ENCODE peak calls at places on chromosomes 4 and X, in eight cellular contexts. One of them, this sample, is unnamed.
A peak's percentile ranks its signal among the peaks of the same experiment; 100 is the strongest.

GRCh38 chrX:25869761-25870160 is 268.4 kb upstream of the MAGEB18 start:
- DNase-seq in heart right ventricle: no peak
- DNase-seq in ovary: no peak
- DNase-seq in iPS DF 6.9: no peak
- DNase-seq in OCI-LY7: no peak
- DNase-seq in astrocyte of the cerebellum: no peak
- DNase-seq in aorta: no peak
- DNase-seq in PC-3: no peak
- DNase-seq in this sample: no peak

GRCh38 chr4:181259081-181259480 is 984.1 kb upstream of the TENM3 start:
- DNase-seq in heart right ventricle: no peak
- DNase-seq in ovary: no peak
- DNase-seq in iPS DF 6.9: no peak
- DNase-seq in OCI-LY7: no peak
- DNase-seq in astrocyte of the cerebellum: no peak
- DNase-seq in aorta: no peak
- DNase-seq in PC-3: no peak
- DNase-seq in this sample: no peak

GRCh38 chrX:106300656-106301055 is 132.6 kb downstream of the PWWP3B start:
- DNase-seq in heart right ventricle: no peak
- DNase-seq in ovary: no peak
- DNase-seq in iPS DF 6.9: no peak
- DNase-seq in OCI-LY7: no peak
- DNase-seq in astrocyte of the cerebellum: no peak
- DNase-seq in aorta: no peak
- DNase-seq in PC-3: peak; percentile 71
- DNase-seq in this sample: no peak

GRCh38 chr4:31295081-31295480 is 574.9 kb downstream of the PCDH7 start:
- DNase-seq in heart right ventricle: no peak
- DNase-seq in ovary: no peak
- DNase-seq in iPS DF 6.9: no peak
- DNase-seq in OCI-LY7: no peak
- DNase-seq in astrocyte of the cerebellum: peak; percentile 85
- DNase-seq in aorta: no peak
- DNase-seq in PC-3: no peak
- DNase-seq in this sample: no peak

GRCh38 chrX:15664487-15665444 is at the start of gene CLTRN:
- DNase-seq in heart right ventricle: no peak
- DNase-seq in ovary: no peak
- DNase-seq in iPS DF 6.9: no peak
- DNase-seq in OCI-LY7: no peak
- DNase-seq in astrocyte of the cerebellum: no peak
- DNase-seq in aorta: no peak
- DNase-seq in PC-3: peak; percentile 82
- DNase-seq in this sample: no peak

GRCh38 chrX:3262906-3263305 is 83.5 kb downstream of the MXRA5 start:
- DNase-seq in heart right ventricle: no peak
- DNase-seq in ovary: no peak
- DNase-seq in iPS DF 6.9: no peak
- DNase-seq in OCI-LY7: no peak
- DNase-seq in astrocyte of the cerebellum: peak; percentile 79
- DNase-seq in aorta: no peak
- DNase-seq in PC-3: peak; percentile 63
- DNase-seq in this sample: peak; percentile 73

GRCh38 chr4:113593400-113594230 is 167.9 kb downstream of the CAMK2D start:
- DNase-seq in heart right ventricle: no peak
- DNase-seq in ovary: no peak
- DNase-seq in iPS DF 6.9: no peak
- DNase-seq in OCI-LY7: peak; percentile 60
- DNase-seq in astrocyte of the cerebellum: no peak
- DNase-seq in aorta: no peak
- DNase-seq in PC-3: no peak
- DNase-seq in this sample: no peak

GRCh38 chrX:110131031-110131430 is 128.1 kb downstream of the TMEM164 start:
- DNase-seq in heart right ventricle: no peak
- DNase-seq in ovary: no peak
- DNase-seq in iPS DF 6.9: no peak
- DNase-seq in OCI-LY7: no peak
- DNase-seq in astrocyte of the cerebellum: no peak
- DNase-seq in aorta: no peak
- DNase-seq in PC-3: no peak
- DNase-seq in this sample: no peak

GRCh38 chr4:1404573-1405248 is 1.5 kb downstream of the NKX1-1 start:
- DNase-seq in heart right ventricle: no peak
- DNase-seq in ovary: no peak
- DNase-seq in iPS DF 6.9: no peak
- DNase-seq in OCI-LY7: no peak
- DNase-seq in astrocyte of the cerebellum: no peak
- DNase-seq in aorta: peak; percentile 59
- DNase-seq in PC-3: no peak
- DNase-seq in this sample: no peak

GRCh38 chr4:122700178-122700725 is 32.3 kb upstream of the BBS12 start:
- DNase-seq in heart right ventricle: peak; percentile 64
- DNase-seq in ovary: peak; percentile 88
- DNase-seq in iPS DF 6.9: no peak
- DNase-seq in OCI-LY7: no peak
- DNase-seq in astrocyte of the cerebellum: no peak
- DNase-seq in aorta: no peak
- DNase-seq in PC-3: peak; percentile 63
- DNase-seq in this sample: no peak

GRCh38 chr4:122702939-122703338 is 29.6 kb upstream of the BBS12 start:
- DNase-seq in heart right ventricle: no peak
- DNase-seq in ovary: peak; percentile 22
- DNase-seq in iPS DF 6.9: no peak
- DNase-seq in OCI-LY7: no peak
- DNase-seq in astrocyte of the cerebellum: no peak
- DNase-seq in aorta: no peak
- DNase-seq in PC-3: peak; percentile 6
- DNase-seq in this sample: no peak

GRCh38 chr4:122703868-122704267 is 28.6 kb upstream of the BBS12 start:
- DNase-seq in heart right ventricle: no peak
- DNase-seq in ovary: no peak
- DNase-seq in iPS DF 6.9: no peak
- DNase-seq in OCI-LY7: no peak
- DNase-seq in astrocyte of the cerebellum: no peak
- DNase-seq in aorta: no peak
- DNase-seq in PC-3: no peak
- DNase-seq in this sample: no peak

GRCh38 chr4:122701965-122702364 is 30.5 kb upstream of the BBS12 start:
- DNase-seq in heart right ventricle: no peak
- DNase-seq in ovary: no peak
- DNase-seq in iPS DF 6.9: no peak
- DNase-seq in OCI-LY7: no peak
- DNase-seq in astrocyte of the cerebellum: no peak
- DNase-seq in aorta: no peak
- DNase-seq in PC-3: no peak
- DNase-seq in this sample: no peak

GRCh38 chr4:122701061-122701460 is 31.4 kb upstream of the BBS12 start:
- DNase-seq in heart right ventricle: no peak
- DNase-seq in ovary: no peak
- DNase-seq in iPS DF 6.9: no peak
- DNase-seq in OCI-LY7: no peak
- DNase-seq in astrocyte of the cerebellum: no peak
- DNase-seq in aorta: no peak
- DNase-seq in PC-3: no peak
- DNase-seq in this sample: no peak
- H3K4me3 ChIP-seq in heart right ventricle: peak overlapping the region; percentile 48
- H3K4me3 ChIP-seq in ovary: no peak overlapping the region
- H3K4me3 ChIP-seq in iPS DF 6.9: no peak overlapping the region
- H3K4me3 ChIP-seq in OCI-LY7: no peak overlapping the region
- H3K4me3 ChIP-seq in astrocyte of the cerebellum: no peak overlapping the region
- H3K4me3 ChIP-seq in aorta: no peak overlapping the region
- H3K4me3 ChIP-seq in PC-3: no peak overlapping the region
- H3K4me3 ChIP-seq in this sample: no peak overlapping the region

GRCh38 chrX:153669174-153669890 is 4.3 kb downstream of the PNCK start:
- DNase-seq in heart right ventricle: no peak
- DNase-seq in ovary: no peak
- DNase-seq in iPS DF 6.9: no peak
- DNase-seq in OCI-LY7: peak; percentile 46
- DNase-seq in astrocyte of the cerebellum: no peak
- DNase-seq in aorta: peak; percentile 73
- DNase-seq in PC-3: peak; percentile 22
- DNase-seq in this sample: peak; percentile 25

GRCh38 chrX:153667281-153667831 is 6.3 kb downstream of the PNCK start:
- DNase-seq in heart right ventricle: no peak
- DNase-seq in ovary: no peak
- DNase-seq in iPS DF 6.9: no peak
- DNase-seq in OCI-LY7: no peak
- DNase-seq in astrocyte of the cerebellum: no peak
- DNase-seq in aorta: peak; percentile 41
- DNase-seq in PC-3: no peak
- DNase-seq in this sample: no peak

GRCh38 chrX:153665726-153666306 is 7.8 kb downstream of the PNCK start:
- DNase-seq in heart right ventricle: no peak
- DNase-seq in ovary: no peak
- DNase-seq in iPS DF 6.9: no peak
- DNase-seq in OCI-LY7: no peak
- DNase-seq in astrocyte of the cerebellum: no peak
- DNase-seq in aorta: peak; percentile 56
- DNase-seq in PC-3: no peak
- DNase-seq in this sample: no peak

GRCh38 chrX:153668423-153669173 is 5.0 kb downstream of the PNCK start:
- DNase-seq in heart right ventricle: no peak
- DNase-seq in ovary: no peak
- DNase-seq in iPS DF 6.9: no peak
- DNase-seq in OCI-LY7: no peak
- DNase-seq in astrocyte of the cerebellum: no peak
- DNase-seq in aorta: peak; percentile 53
- DNase-seq in PC-3: no peak
- DNase-seq in this sample: no peak

GRCh38 chrX:153667931-153668396 is 5.6 kb downstream of the PNCK start:
- DNase-seq in heart right ventricle: peak; percentile 85
- DNase-seq in ovary: peak; percentile 89
- DNase-seq in iPS DF 6.9: no peak
- DNase-seq in OCI-LY7: peak; percentile 56
- DNase-seq in astrocyte of the cerebellum: peak; percentile 60
- DNase-seq in aorta: peak; percentile 94
- DNase-seq in PC-3: peak; percentile 82
- DNase-seq in this sample: peak; percentile 72
- H3K4me3 ChIP-seq in heart right ventricle: no peak overlapping the region
- H3K4me3 ChIP-seq in ovary: no peak overlapping the region
- H3K4me3 ChIP-seq in iPS DF 6.9: no peak overlapping the region
- H3K4me3 ChIP-seq in OCI-LY7: no peak overlapping the region
- H3K4me3 ChIP-seq in astrocyte of the cerebellum: no peak overlapping the region
- H3K4me3 ChIP-seq in aorta: no peak overlapping the region
- H3K4me3 ChIP-seq in PC-3: peak overlapping the region; percentile 41
- H3K4me3 ChIP-seq in this sample: no peak overlapping the region

DNA sequence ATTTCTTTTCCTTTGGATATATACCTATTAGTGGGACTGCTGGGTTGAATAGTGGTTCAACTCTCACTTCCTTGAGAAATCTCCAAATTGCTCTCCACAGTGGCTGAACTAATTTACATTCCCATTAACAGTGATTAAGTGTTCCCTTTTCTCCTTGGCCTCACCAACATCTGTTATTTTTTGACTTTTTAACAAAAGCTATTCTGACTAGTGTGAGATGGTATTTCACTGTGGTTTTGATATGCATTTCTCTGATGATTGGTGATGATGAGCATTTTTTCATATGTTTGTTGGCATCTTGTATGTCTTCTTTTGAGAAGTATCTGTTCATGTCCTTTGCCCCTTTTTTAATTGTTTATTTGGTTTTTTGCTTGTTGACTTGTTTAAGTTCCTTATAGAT is 413.0 kb downstream of the MAPK10 start:
- DNase-seq in heart right ventricle: no peak
- DNase-seq in ovary: no peak
- DNase-seq in iPS DF 6.9: no peak
- DNase-seq in OCI-LY7: no peak
- DNase-seq in astrocyte of the cerebellum: no peak
- DNase-seq in aorta: no peak
- DNase-seq in PC-3: no peak
- DNase-seq in this sample: no peak
- H3K4me3 ChIP-seq in heart right ventricle: no peak overlapping the region
- H3K4me3 ChIP-seq in ovary: no peak overlapping the region
- H3K4me3 ChIP-seq in iPS DF 6.9: no peak overlapping the region
- H3K4me3 ChIP-seq in OCI-LY7: no peak overlapping the region
- H3K4me3 ChIP-seq in astrocyte of the cerebellum: no peak overlapping the region
- H3K4me3 ChIP-seq in aorta: no peak overlapping the region
- H3K4me3 ChIP-seq in PC-3: no peak overlapping the region
- H3K4me3 ChIP-seq in this sample: no peak overlapping the region

DNA sequence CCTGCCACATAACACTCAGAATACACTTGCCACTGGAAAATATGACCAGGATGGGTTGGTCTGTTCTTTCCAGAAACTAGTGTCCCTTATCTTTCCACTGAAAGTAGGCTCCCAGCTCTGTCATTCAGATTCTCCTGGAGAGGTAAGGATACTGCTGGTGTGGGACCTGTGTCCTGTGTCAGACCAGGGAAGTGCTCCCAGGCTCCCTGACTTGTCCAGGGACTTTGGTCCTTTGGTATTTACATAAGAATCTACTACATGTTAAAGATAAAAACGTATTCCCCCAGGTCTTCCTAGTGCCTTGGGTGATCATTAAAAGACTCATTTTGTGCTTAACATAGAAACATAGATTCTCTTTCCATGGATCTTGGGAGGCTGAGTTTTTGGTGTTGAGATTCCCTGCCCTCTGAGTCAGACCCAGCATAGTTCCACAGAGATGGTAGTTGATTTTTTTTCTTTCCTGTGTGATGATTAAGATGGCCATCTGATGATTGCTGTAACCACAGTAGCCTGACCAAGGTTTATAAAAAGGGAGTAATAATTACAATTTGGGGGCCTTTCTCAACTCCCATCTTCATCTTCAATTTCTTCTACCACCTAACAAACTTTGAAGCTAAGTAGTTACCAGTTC is 159.8 kb upstream of the JADE1 start:
- DNase-seq in heart right ventricle: no peak
- DNase-seq in ovary: no peak
- DNase-seq in iPS DF 6.9: no peak
- DNase-seq in OCI-LY7: no peak
- DNase-seq in astrocyte of the cerebellum: no peak
- DNase-seq in aorta: no peak
- DNase-seq in PC-3: no peak
- DNase-seq in this sample: peak; percentile 79
- H3K4me3 ChIP-seq in heart right ventricle: no peak overlapping the region
- H3K4me3 ChIP-seq in ovary: no peak overlapping the region
- H3K4me3 ChIP-seq in iPS DF 6.9: no peak overlapping the region
- H3K4me3 ChIP-seq in OCI-LY7: no peak overlapping the region
- H3K4me3 ChIP-seq in astrocyte of the cerebellum: no peak overlapping the region
- H3K4me3 ChIP-seq in aorta: no peak overlapping the region
- H3K4me3 ChIP-seq in PC-3: no peak overlapping the region
- H3K4me3 ChIP-seq in this sample: no peak overlapping the region

This sample was measured in foreskin fibroblast.